ENCODE peak calls at places on chromosome 9, in five cellular contexts. D is right cardiac atrium, U is heart left ventricle, G is adipocyte, P is breast epithelium. X is an unnamed sample.
A peak's percentile ranks its signal among the peaks of the same experiment; 100 is the strongest.

GRCh38 chr9:137828527-137829259 is 48.9 kb upstream of the CACNA1B start:
- DNase-seq in D (no peak), U (no peak), G (peak; percentile 24), P (no peak), X (no peak)

GRCh38 chr9:95171596-95171995 is 145.9 kb downstream of the FANCC start:
- DNase-seq in D (no peak), U (no peak), G (peak; percentile 14), P (no peak), X (no peak)

GRCh38 chr9:37030591-37030939 is 3.5 kb downstream of the PAX5 start:
- DNase-seq in D (no peak), U (no peak), G (no peak), P (no peak), X (no peak)

GRCh38 chr9:121297414-121297813 is 29.5 kb downstream of the GSN start:
- DNase-seq in D (no peak), U (no peak), G (no peak), P (no peak), X (no peak)

GRCh38 chr9:83294816-83295215 is 231.9 kb upstream of the RASEF start:
- DNase-seq in D (no peak), U (no peak), G (no peak), P (no peak), X (no peak)

GRCh38 chr9:35658894-35659220 is 765 bp downstream of the CCDC107 start:
- DNase-seq in D (peak; percentile 65), U (peak; percentile 58), G (peak; percentile 54), P (peak; percentile 49), X (no peak)

GRCh38 chr9:98521141-98521540 is 187.6 kb downstream of the GABBR2 start:
- DNase-seq in D (no peak), U (no peak), G (no peak), P (no peak), X (no peak)

GRCh38 chr9:128145536-128145935 is 3.7 kb upstream of the LCN2 start:
- DNase-seq in D (peak; percentile 0), U (no peak), G (no peak), P (no peak), X (no peak)

GRCh38 chr9:69044226-69045219 is 9.0 kb downstream of the FXN start:
- DNase-seq in D (peak; percentile 40), U (no peak), G (peak; percentile 9), P (no peak), X (no peak)

GRCh38 chr9:20402273-20402875 is 219.9 kb downstream of the MLLT3 start:
- DNase-seq in D (no peak), U (no peak), G (no peak), P (no peak), X (no peak)

GRCh38 chr9:99341686-99342085 is 119.6 kb downstream of the SEC61B start:
- DNase-seq in D (no peak), U (no peak), G (no peak), P (no peak), X (no peak)

GRCh38 chr9:98927724-98928123 is 16.0 kb upstream of the COL15A1 start:
- DNase-seq in D (no peak), U (no peak), G (no peak), P (no peak), X (no peak)

GRCh38 chr9:9117866-9118265 is 1318.3 kb upstream of the DMAC1 start:
- DNase-seq in D (no peak), U (no peak), G (no peak), P (no peak), X (no peak)

GRCh38 chr9:98806394-98807069 is 938 bp upstream of the GALNT12 start:
- DNase-seq in D (no peak), U (no peak), G (peak; percentile 50), P (no peak), X (no peak)

GRCh38 chr9:134325096-134325812 is 1.0 kb upstream of the RXRA start:
- DNase-seq in D (peak; percentile 51), U (peak; percentile 57), G (peak; percentile 77), P (peak; percentile 70), X (no peak)

GRCh38 chr9:111630182-111631070 is 708 bp upstream of the DNAJC25 start:
- DNase-seq in D (no peak), U (no peak), G (no peak), P (no peak), X (no peak)

GRCh38 chr9:134622896-134623407 is 18.7 kb upstream of the COL5A1 start:
- DNase-seq in D (no peak), U (no peak), G (no peak), P (peak; percentile 46), X (no peak)

GRCh38 chr9:8234286-8234819 is 434.8 kb upstream of the DMAC1 start:
- DNase-seq in D (no peak), U (no peak), G (no peak), P (no peak), X (no peak)

GRCh38 chr9:120708526-120709224 is 5.6 kb downstream of the MEGF9 start:
- DNase-seq in D (no peak), U (no peak), G (peak; percentile 38), P (no peak), X (no peak)

GRCh38 chr9:113901196-113901818 is 25.2 kb downstream of the ZNF618 start:
- DNase-seq in D (peak; percentile 37), U (no peak), G (no peak), P (no peak), X (no peak)

GRCh38 chr9:87678650-87679355 is 47.1 kb upstream of the CTSL start:
- DNase-seq in D (peak; percentile 49), U (peak; percentile 64), G (peak; percentile 92), P (no peak), X (no peak)

GRCh38 chr9:2157277-2158105 is 142.3 kb downstream of the SMARCA2 start:
- DNase-seq in D (peak; percentile 46), U (peak; percentile 52), G (peak; percentile 74), P (no peak), X (no peak)

GRCh38 chr9:76810377-76810957 is 46.2 kb downstream of the PCA3 start:
- DNase-seq in D (peak; percentile 23), U (no peak), G (peak; percentile 82), P (no peak), X (no peak)

GRCh38 chr9:2053883-2054845 is 39.0 kb downstream of the SMARCA2 start:
- DNase-seq in D (no peak), U (no peak), G (no peak), P (no peak), X (peak; percentile 10)

GRCh38 chr9:114525505-114525904 is 20.2 kb upstream of the WHRN start:
- DNase-seq in D (no peak), U (no peak), G (peak; percentile 60), P (no peak), X (no peak)

GRCh38 chr9:21078702-21079101 is 960 bp upstream of the IFNB1 start:
- DNase-seq in D (no peak), U (no peak), G (no peak), P (no peak), X (no peak)

GRCh38 chr9:87787735-87788134 is 61.8 kb downstream of the CTSL start:
- DNase-seq in D (no peak), U (no peak), G (peak; percentile 7), P (no peak), X (no peak)

GRCh38 chr9:75866273-75866871 is 24.1 kb upstream of the PCSK5 start:
- DNase-seq in D (no peak), U (no peak), G (peak; percentile 83), P (no peak), X (peak; percentile 73)

DNA sequence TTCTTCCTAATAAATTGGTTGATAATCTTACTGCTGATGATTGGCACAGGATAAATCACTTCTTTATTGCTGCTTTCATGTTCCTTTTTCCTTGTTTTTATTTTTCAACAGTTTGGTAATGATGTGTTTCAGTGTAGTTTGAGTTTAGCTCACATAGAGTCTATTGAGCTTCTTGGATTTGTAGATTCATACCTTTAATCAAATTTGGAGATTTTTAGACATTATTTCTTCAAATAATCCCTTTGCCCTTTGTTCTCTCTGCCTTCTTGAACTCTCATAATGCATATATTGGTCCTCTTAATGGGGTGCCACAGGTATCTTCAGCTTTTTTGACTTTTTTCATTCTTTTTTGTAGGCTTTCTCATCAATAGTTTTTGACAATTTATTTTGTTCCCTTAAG is 275.3 kb downstream of the TLE4 start:
- DNase-seq in D (no peak), U (no peak), G (no peak), P (no peak), X (no peak)
- H3K9me3 ChIP-seq in D (no peaks in the 10 kb centered on the region), U (no peaks in the 10 kb centered on the region), G (peaks cover 42% of the 10 kb centered on the region), P (peaks cover 6% of the 10 kb centered on the region), X (peaks cover 14% of the 10 kb centered on the region)

DNA sequence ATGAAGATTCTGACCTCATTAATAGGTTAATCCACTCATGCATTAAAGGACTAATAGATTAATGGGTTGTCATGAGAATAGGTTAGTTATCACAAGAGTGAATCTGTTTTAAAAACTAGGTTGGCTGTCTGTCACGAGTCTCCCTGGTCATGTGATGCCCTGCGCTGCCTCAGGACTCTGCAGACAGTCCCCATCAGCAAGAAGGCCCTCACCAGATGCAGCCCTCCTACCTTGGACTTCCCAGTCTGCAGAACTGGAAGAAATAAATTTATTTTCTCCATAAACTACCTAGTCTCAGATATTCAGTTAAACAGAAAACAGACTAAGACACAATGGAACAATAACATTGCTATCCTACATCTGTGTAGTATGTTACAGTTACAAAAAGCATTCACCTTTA is 227.4 kb downstream of the ASTN2 start:
- DNase-seq in D (no peak), U (no peak), G (no peak), P (no peak), X (no peak)
- H3K4me1 ChIP-seq in D (no peaks in the 10 kb centered on the region), U (no peaks in the 10 kb centered on the region), G (no peaks in the 10 kb centered on the region), P (no peaks in the 10 kb centered on the region), X (no peaks in the 10 kb centered on the region)

GRCh38 chr9:126724226-126724625 is 80.6 kb upstream of the ZBTB43 start:
- DNase-seq in D (no peak), U (peak; percentile 38), G (peak; percentile 6), P (no peak), X (no peak)
- H3K9me3 ChIP-seq in D (no peaks in the 10 kb centered on the region), U (no peaks in the 10 kb centered on the region), G (no peaks in the 10 kb centered on the region), P (no peaks in the 10 kb centered on the region), X (no peaks in the 10 kb centered on the region)

DNA sequence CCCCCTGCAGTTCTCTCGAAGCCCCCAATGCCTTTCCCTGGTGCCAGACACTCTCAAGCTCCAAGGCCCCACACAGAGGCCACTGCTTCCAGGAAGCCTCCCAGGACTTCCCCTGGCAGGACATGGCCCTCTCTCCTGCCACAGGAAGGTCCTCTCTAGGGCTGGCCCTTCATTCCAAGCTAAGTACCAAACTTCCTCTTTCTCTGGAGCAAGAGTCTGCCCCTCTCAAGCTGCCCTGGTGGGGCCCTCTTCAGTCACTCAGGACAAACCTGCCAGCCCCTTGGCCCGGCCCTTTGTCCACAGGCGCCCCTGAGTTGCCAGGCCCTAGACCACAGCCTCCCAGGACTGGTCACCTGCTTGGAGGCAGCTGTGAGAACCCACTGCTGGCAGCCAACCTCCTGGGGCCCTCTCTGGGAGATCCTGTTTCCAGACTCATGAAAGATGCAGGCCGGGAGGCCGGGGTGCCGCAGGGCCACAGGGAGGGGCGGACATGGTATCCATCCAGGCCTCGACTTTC is 6.6 kb downstream of the NINJ1 start:
- DNase-seq in D (no peak), U (no peak), G (peak; percentile 46), P (peak; percentile 48), X (peak; percentile 66)
- H3K4me1 ChIP-seq in D (peaks cover 19% of the 10 kb centered on the region), U (peaks cover 57% of the 10 kb centered on the region), G (peaks cover 10% of the 10 kb centered on the region), P (peaks cover 27% of the 10 kb centered on the region), X (peaks cover 60% of the 10 kb centered on the region)

GRCh38 chr9:60546406-60546805 is 367.8 kb upstream of the SPATA31A5 start:
- DNase-seq in D (no peak), U (no peak), G (no peak), P (no peak), X (no peak)
- H3K9me3 ChIP-seq in D (no peaks in the 10 kb centered on the region), U (no peaks in the 10 kb centered on the region), G (peaks cover 2% of the 10 kb centered on the region), P (peaks cover 22% of the 10 kb centered on the region), X (peaks cover 12% of the 10 kb centered on the region)

GRCh38 chr9:72816666-72817065 is 136.2 kb downstream of the ALDH1A1 start:
- DNase-seq in D (no peak), U (no peak), G (no peak), P (no peak), X (no peak)
- H3K4me1 ChIP-seq in D (peaks cover 1% of the 10 kb centered on the region), U (no peaks in the 10 kb centered on the region), G (peaks cover 16% of the 10 kb centered on the region), P (no peaks in the 10 kb centered on the region), X (no peaks in the 10 kb centered on the region)

GRCh38 chr9:133286523-133286922 is 11.5 kb upstream of the ABO start:
- DNase-seq in D (no peak), U (no peak), G (no peak), P (no peak), X (no peak)
- H3K9me3 ChIP-seq in D (peaks cover 3% of the 10 kb centered on the region), U (no peaks in the 10 kb centered on the region), G (peaks cover 33% of the 10 kb centered on the region), P (no peaks in the 10 kb centered on the region), X (no peaks in the 10 kb centered on the region)

X was measured in ascending aorta.